ENCODE peak calls at places on chromosomes 4 and X, in six cellular contexts. K is K562, I is HepG2, D is GM12878, R is H1, G is SK-N-SH. U is an unnamed sample.

GRCh38 chr4:111943796-111944203 is 201.5 kb upstream of the FAM241A start:
- DNase-seq in D (no peak), G (peak), I (peak), R (peak), K (no peak), U (no peak)

GRCh38 chrX:33357606-33358005 is 146.3 kb upstream of the DMD start:
- DNase-seq in G (no peak), R (no peak), I (no peak), K (no peak), D (no peak), U (no peak)

GRCh38 chrX:114959729-114960128 is 57.7 kb downstream of the IL13RA2 start:
- DNase-seq in K (no peak), G (peak), I (no peak), D (no peak), R (no peak), U (no peak)

GRCh38 chrX:47643926-47644325 is 6.4 kb downstream of the ELK1 start:
- DNase-seq in I (no peak), D (no peak), R (no peak), K (no peak), G (no peak), U (no peak)

GRCh38 chr4:107243141-107243779 is 207.1 kb upstream of the DKK2 start:
- DNase-seq in K (no peak), R (no peak), D (no peak), G (peak), I (no peak), U (no peak)

GRCh38 chr4:156378053-156378665 is 424.5 kb upstream of the CTSO start:
- DNase-seq in K (no peak), R (peak), I (peak), D (no peak), G (peak), U (no peak)

GRCh38 chr4:158754385-158755180 is 14.2 kb upstream of the FNIP2 start:
- DNase-seq in K (no peak), R (no peak), G (no peak), D (no peak), I (no peak), U (no peak)

GRCh38 chrX:52082578-52082977 is 13.6 kb upstream of the MAGED4B start:
- DNase-seq in G (no peak), K (no peak), D (no peak), R (no peak), I (no peak), U (no peak)

GRCh38 chr4:93813092-93813491 is 15.5 kb upstream of the ATOH1 start:
- DNase-seq in D (no peak), I (no peak), R (no peak), G (no peak), K (no peak), U (no peak)

GRCh38 chrX:26788402-26788998 is 572.5 kb downstream of the MAGEB5 start:
- DNase-seq in D (no peak), R (no peak), K (no peak), G (no peak), I (no peak), U (no peak)

GRCh38 chr4:80336582-80336981 is 1.1 kb downstream of the CFAP299 start:
- DNase-seq in D (no peak), G (peak), K (peak), I (peak), R (peak), U (peak)

GRCh38 chr4:124910327-124910726 is 197.8 kb upstream of the ANKRD50 start:
- DNase-seq in G (no peak), K (no peak), D (no peak), R (no peak), I (no peak), U (no peak)

GRCh38 chrX:103376118-103376978 is at the start of gene BEX3:
- DNase-seq in D (no peak), I (peak), R (peak), K (no peak), G (peak), U (no peak)

GRCh38 chrX:140492360-140492994 is 12.4 kb downstream of the SOX3 start:
- DNase-seq in K (no peak), I (no peak), D (no peak), R (no peak), G (no peak), U (no peak)

GRCh38 chrX:155148724-155149537 is 67.3 kb upstream of the VBP1 start:
- DNase-seq in R (peak), D (no peak), K (peak), I (peak), G (peak), U (no peak)

GRCh38 chr4:184189966-184190365 is 27.7 kb downstream of the ENPP6 start:
- DNase-seq in K (no peak), G (no peak), R (no peak), D (no peak), I (no peak), U (no peak)

GRCh38 chr4:84920591-84920990 is 45.9 kb downstream of the WDFY3 start:
- DNase-seq in K (no peak), I (no peak), D (no peak), G (no peak), R (no peak), U (no peak)

GRCh38 chr4:78645853-78646757 is 94.5 kb downstream of the ANXA3 start:
- DNase-seq in G (no peak), D (no peak), R (no peak), K (no peak), I (peak), U (peak)

GRCh38 chr4:43680416-43680815 is 768.2 kb downstream of the KCTD8 start:
- DNase-seq in G (no peak), D (no peak), I (no peak), K (no peak), R (no peak), U (no peak)

GRCh38 chr4:146063143-146063542 is 112.4 kb upstream of the LSM6 start:
- DNase-seq in D (peak), K (no peak), G (no peak), I (no peak), R (no peak), U (no peak)

GRCh38 chrX:10617964-10618342 is 2.4 kb downstream of the MID1 start:
- DNase-seq in I (no peak), K (no peak), R (no peak), G (peak), D (no peak), U (no peak)

GRCh38 chr4:141914746-141915145 is 278.4 kb downstream of the IL15 start:
- DNase-seq in R (no peak), D (no peak), G (no peak), K (no peak), I (no peak), U (no peak)

GRCh38 chr4:41176357-41176756 is 38.0 kb downstream of the APBB2 start:
- DNase-seq in G (no peak), R (no peak), K (no peak), I (peak), D (no peak), U (no peak)

GRCh38 chr4:101205878-101206277 is 141.4 kb downstream of the PPP3CA start:
- DNase-seq in G (no peak), D (peak), K (no peak), R (no peak), I (no peak), U (peak)

GRCh38 chr4:107552306-107552705 is 167.7 kb downstream of the PAPSS1 start:
- DNase-seq in K (no peak), I (no peak), R (no peak), D (no peak), G (no peak), U (no peak)

GRCh38 chrX:39907964-39908616 is 189.7 kb downstream of the BCOR start:
- DNase-seq in K (no peak), D (no peak), I (peak), R (no peak), G (peak), U (peak)

GRCh38 chrX:150482537-150483217 is 85.7 kb upstream of the MTM1 start:
- DNase-seq in I (peak), G (no peak), K (peak), R (no peak), D (no peak), U (no peak)

GRCh38 chr4:57093816-57094481 is 16.2 kb downstream of the IGFBP7 start:
- DNase-seq in G (no peak), K (no peak), D (no peak), I (no peak), R (no peak), U (no peak)

GRCh38 chrX:82384401-82384800 is 1123.7 kb upstream of the POU3F4 start:
- DNase-seq in K (no peak), G (no peak), I (no peak), D (no peak), R (no peak), U (no peak)

GRCh38 chr4:77269505-77269904 is 112.5 kb downstream of the CCNG2 start:
- DNase-seq in R (no peak), I (no peak), G (no peak), K (no peak), D (no peak), U (no peak)

GRCh38 chr4:173281420-173282333 is 52.5 kb downstream of the HMGB2 start:
- DNase-seq in G (no peak), R (no peak), D (no peak), K (no peak), I (no peak), U (peak)

GRCh38 chr4:173288296-173288695 is 45.9 kb downstream of the HMGB2 start:
- DNase-seq in K (peak), I (peak), D (peak), R (peak), G (peak), U (peak)

GRCh38 chr4:173281001-173281400 is 53.2 kb downstream of the HMGB2 start:
- DNase-seq in G (no peak), R (no peak), D (no peak), K (no peak), I (no peak), U (peak)

GRCh38 chr4:173287486-173287885 is 46.7 kb downstream of the HMGB2 start:
- DNase-seq in R (no peak), G (no peak), K (no peak), D (no peak), I (no peak), U (no peak)

GRCh38 chr4:173284463-173284862 is 49.7 kb downstream of the HMGB2 start:
- DNase-seq in G (no peak), D (no peak), K (no peak), R (no peak), I (no peak), U (no peak)
- TF ChIP-seq GABPA in G (no peak), D (no peak), K (no peak), R (no peak), I (no peak), U (no peak)

DNA sequence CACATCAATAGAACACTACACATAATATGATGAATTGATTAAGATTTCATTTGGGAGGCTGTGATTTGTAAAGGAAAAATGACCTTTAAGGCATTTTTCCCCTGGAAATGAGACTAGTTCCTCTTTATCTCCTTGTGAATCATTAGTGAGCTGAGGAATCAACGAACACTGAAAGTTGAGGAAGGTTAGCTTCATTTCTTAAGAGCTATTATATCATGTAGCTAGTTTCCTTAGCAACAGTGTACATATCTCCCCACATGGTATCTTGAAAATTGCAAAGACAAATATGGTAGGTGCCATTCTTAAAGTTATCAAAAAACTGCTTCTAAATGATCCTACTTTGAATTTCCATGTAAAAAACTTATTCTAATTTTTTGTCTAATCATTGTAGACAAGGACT is 127.5 kb upstream of the NRK start:
- DNase-seq in D (no peak), I (no peak), R (no peak), K (no peak), G (no peak), U (no peak)
- H3K27ac ChIP-seq in D (no peak), I (no peak), R (no peak), K (no peak), G (no peak), U (no peak)

GRCh38 chr4:1537410-1538095 is 131.3 kb upstream of the NKX1-1 start:
- DNase-seq in R (no peak), D (no peak), G (no peak), K (no peak), I (no peak), U (no peak)

GRCh38 chr4:1538096-1538410 is 131.8 kb upstream of the NKX1-1 start:
- DNase-seq in D (no peak), R (no peak), K (no peak), G (no peak), I (no peak), U (no peak)

GRCh38 chr4:1540601-1541375 is 134.5 kb upstream of the NKX1-1 start:
- DNase-seq in K (peak), R (no peak), G (no peak), D (no peak), I (no peak), U (no peak)

GRCh38 chr4:1539859-1540600 is 133.8 kb upstream of the NKX1-1 start:
- DNase-seq in I (no peak), G (no peak), R (no peak), D (no peak), K (no peak), U (no peak)

GRCh38 chr4:1539132-1539755 is 133.0 kb upstream of the NKX1-1 start:
- DNase-seq in K (no peak), G (no peak), I (no peak), D (no peak), R (no peak), U (no peak)
- TF ChIP-seq GABPA in K (no peak), G (no peak), I (no peak), D (no peak), R (no peak), U (no peak)

GRCh38 chr4:48331577-48332340 is 9.6 kb upstream of the SLAIN2 start:
- DNase-seq in I (no peak), K (no peak), G (no peak), R (no peak), D (no peak), U (peak)

GRCh38 chr4:48329976-48330375 is 11.4 kb upstream of the SLAIN2 start:
- DNase-seq in R (no peak), K (no peak), G (no peak), D (no peak), I (no peak), U (no peak)

GRCh38 chr4:48333587-48333986 is 7.7 kb upstream of the SLAIN2 start:
- DNase-seq in I (no peak), K (no peak), G (no peak), R (no peak), D (no peak), U (no peak)

GRCh38 chr4:48332661-48333060 is 8.7 kb upstream of the SLAIN2 start:
- DNase-seq in K (no peak), D (no peak), R (no peak), I (no peak), G (no peak), U (no peak)

DNA sequence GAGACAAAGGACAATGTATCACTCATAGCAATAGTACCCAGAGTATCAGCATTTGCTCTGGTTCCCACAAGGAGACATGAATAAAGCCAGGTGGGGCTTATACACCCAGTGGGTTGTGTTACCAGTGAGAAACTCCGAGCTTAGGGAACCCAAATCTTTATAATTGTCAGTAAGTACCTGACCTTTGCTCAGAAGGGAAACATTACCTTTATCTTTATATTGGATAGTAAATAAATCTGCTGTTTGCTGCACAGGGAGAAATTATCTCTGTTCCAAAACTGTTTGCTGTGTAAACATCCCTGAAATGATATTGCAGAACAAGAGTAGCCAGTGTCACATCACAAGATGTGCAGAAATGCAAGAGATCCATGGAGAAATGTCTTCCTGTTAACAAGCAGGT is 12.1 kb upstream of the SLAIN2 start:
- DNase-seq in I (peak), R (no peak), D (no peak), K (no peak), G (no peak), U (no peak)
- H3K27ac ChIP-seq in I (no peak), R (no peak), D (no peak), K (no peak), G (no peak), U (no peak)

GRCh38 chr4:87236851-87237250 is 16.4 kb upstream of the KLHL8 start:
- DNase-seq in K (no peak), I (peak), R (no peak), G (no peak), D (no peak), U (no peak)
- TF ChIP-seq GABPA in K (no peak), I (no peak), R (no peak), G (no peak), D (no peak), U (no peak)

GRCh38 chrX:23434356-23434884 is 99.8 kb downstream of the PTCHD1 start:
- DNase-seq in D (no peak), I (no peak), R (no peak), K (no peak), G (no peak), U (no peak)
- H3K27ac ChIP-seq in D (no peak), I (no peak), R (no peak), K (no peak), G (no peak), U (no peak)

DNA sequence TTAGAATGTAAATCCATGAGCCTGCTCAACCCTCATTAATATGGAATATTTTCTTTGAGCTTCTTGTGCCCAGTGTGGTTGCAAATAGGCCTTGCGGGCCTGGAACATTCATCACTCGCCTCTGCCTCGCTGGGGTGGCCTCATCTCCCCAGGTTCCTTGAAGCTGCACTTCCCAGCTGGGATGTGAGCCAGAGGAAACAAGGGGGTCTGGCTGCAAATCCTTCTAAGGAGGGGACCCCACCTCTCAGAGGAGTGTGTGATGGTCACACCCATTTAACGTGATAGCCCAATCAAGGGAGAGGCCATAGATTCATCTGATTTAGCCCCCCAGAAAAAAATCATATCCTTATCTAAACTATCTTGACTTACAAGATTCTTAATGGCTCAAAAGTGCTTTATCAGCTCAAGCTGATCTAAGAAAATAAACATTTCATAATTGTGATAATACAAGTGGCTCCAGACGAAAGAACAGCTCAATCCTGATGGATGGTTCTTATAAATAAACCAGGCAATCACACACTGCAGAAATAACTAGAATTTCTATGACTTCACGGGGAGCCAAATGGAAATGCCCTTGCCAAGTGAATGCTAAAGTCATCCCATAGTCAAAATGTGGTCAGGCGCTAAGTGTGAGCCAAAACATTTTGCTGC is 189.9 kb downstream of the PTTG2 start:
- DNase-seq in R (no peak), K (no peak), I (no peak), D (no peak), G (no peak), U (no peak)
- TF ChIP-seq GABPA in R (no peak), K (no peak), I (no peak), D (no peak), G (no peak), U (no peak)

DNA sequence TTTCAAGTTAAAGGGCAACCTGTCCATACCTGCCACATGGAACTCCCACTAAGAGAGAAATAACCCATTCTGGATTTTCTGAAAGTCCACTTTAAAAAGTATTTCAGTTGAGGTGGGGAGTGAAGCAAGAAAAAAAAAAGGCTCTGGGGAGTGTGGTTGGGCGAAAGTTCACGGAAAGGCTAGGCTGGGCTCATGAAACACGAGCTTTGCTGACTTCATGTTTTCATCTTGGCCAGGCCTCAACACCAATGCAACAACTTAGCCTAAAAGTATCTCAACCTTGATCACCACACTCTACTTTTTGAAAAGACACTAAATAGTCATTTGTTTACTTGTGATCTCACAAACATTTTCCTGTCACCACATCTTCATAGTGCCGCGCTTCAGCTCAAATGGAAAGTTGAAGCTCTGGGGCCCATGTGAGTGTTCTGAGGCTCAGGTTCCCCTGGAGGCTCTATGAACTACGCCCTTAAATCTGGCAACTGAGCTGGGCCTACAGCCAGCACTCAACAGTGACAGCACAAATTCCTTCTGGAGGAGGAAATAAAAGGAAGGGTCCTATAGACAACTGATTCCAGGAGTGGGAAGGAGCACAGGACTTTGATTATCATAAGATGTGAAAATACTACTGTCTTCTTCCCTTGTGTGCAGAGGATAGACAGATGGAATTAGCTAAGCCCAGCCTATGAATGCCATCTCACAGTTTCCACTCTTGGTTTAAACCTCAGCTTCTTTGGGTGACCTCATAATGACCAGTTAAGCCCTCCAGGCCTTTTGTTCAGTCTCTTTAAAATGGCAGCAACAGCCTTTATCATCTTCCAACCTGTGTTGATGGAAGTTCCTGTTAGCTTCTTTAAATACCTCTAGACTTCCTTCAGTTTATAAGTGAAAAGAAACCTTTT is 5.1 kb downstream of the CD40LG start:
- DNase-seq in I (no peak), G (no peak), D (no peak), K (no peak), R (no peak), U (no peak)
- H3K27ac ChIP-seq in I (no peak), G (no peak), D (no peak), K (no peak), R (no peak), U (no peak)

U was measured in HL-60.